ENCODE peak calls at places on chromosomes 11 and 22, in nine cellular contexts. E, H, V, N, U, Y, M, G and K are unnamed samples.

GRCh38 chr22:49719046-49719445 is 108.6 kb downstream of the BRD1 start:
- DNase-seq in U (no peak), H (no peak), G (no peak), Y (no peak), E (no peak), V (no peak), N (no peak), M (no peak), K (peak; percentile 42)

GRCh38 chr22:49155039-49155808 is 672.4 kb downstream of the BRD1 start:
- DNase-seq in G (no peak), U (no peak), N (no peak), V (no peak), M (no peak), H (no peak), E (no peak), Y (no peak), K (no peak)

GRCh38 chr11:65492637-65493366 is 6.0 kb upstream of the MALAT1 start:
- DNase-seq in E (peak; percentile 95), G (peak; percentile 85), M (peak; percentile 59), V (no peak), Y (no peak), U (peak; percentile 92), N (peak; percentile 89), H (no peak), K (no peak)

GRCh38 chr11:15200696-15201095 is 86.0 kb downstream of the INSC start:
- DNase-seq in E (no peak), N (no peak), V (no peak), M (no peak), U (no peak), G (no peak), H (no peak), Y (no peak), K (no peak)

GRCh38 chr11:10599388-10600175 is 31.1 kb upstream of the LYVE1 start:
- DNase-seq in E (peak; percentile 95), N (no peak), M (no peak), H (no peak), V (no peak), G (no peak), Y (no peak), U (no peak), K (peak; percentile 67)

GRCh38 chr11:67464411-67465189 is 4.5 kb downstream of the TMEM134 start:
- DNase-seq in U (peak; percentile 95), M (peak; percentile 71), V (no peak), N (peak; percentile 60), E (peak; percentile 66), Y (peak; percentile 86), G (peak; percentile 93), H (peak; percentile 89), K (no peak)

GRCh38 chr22:16960220-16960883 is 47.7 kb downstream of the GAB4 start:
- DNase-seq in V (no peak), M (no peak), N (no peak), Y (no peak), H (no peak), E (no peak), U (no peak), G (no peak), K (peak; percentile 78)

GRCh38 chr22:17435375-17435774 is 66.1 kb downstream of the CECR2 start:
- DNase-seq in M (no peak), E (no peak), G (no peak), U (no peak), Y (no peak), N (no peak), H (no peak), V (no peak), K (no peak)

GRCh38 chr11:20362481-20362880 is 1.0 kb upstream of the HTATIP2 start:
- DNase-seq in M (no peak), G (no peak), E (no peak), Y (no peak), U (no peak), N (no peak), H (no peak), V (no peak), K (no peak)

GRCh38 chr11:128802358-128802981 is 64.6 kb downstream of the KCNJ1 start:
- DNase-seq in H (no peak), N (peak; percentile 60), Y (peak; percentile 37), U (no peak), V (no peak), G (no peak), M (no peak), E (peak; percentile 53), K (no peak)

GRCh38 chr11:76888989-76889388 is 28.3 kb downstream of the ACER3 start:
- DNase-seq in V (no peak), H (no peak), M (no peak), E (no peak), U (no peak), Y (no peak), N (no peak), G (no peak), K (no peak)

GRCh38 chr11:34313099-34313517 is 44.7 kb downstream of the ABTB2 start:
- DNase-seq in U (no peak), Y (no peak), N (no peak), G (peak; percentile 31), V (no peak), M (no peak), E (no peak), H (no peak), K (no peak)

GRCh38 chr22:43081968-43082367 is 7.2 kb downstream of the TTLL1 start:
- DNase-seq in Y (no peak), M (no peak), H (no peak), V (no peak), G (no peak), E (no peak), N (peak; percentile 35), U (no peak), K (no peak)

GRCh38 chr22:37324340-37325023 is 42.2 kb downstream of the CYTH4 start:
- DNase-seq in Y (no peak), M (no peak), H (no peak), E (no peak), U (peak; percentile 9), N (no peak), G (no peak), V (no peak), K (no peak)

GRCh38 chr11:76627541-76628082 is 42.9 kb downstream of the LRRC32 start:
- DNase-seq in U (peak; percentile 22), H (no peak), N (no peak), V (no peak), G (no peak), Y (no peak), M (no peak), E (no peak), K (no peak)

GRCh38 chr11:77230878-77231605 is 70.4 kb downstream of the GDPD4 start:
- DNase-seq in G (no peak), U (no peak), H (no peak), M (no peak), E (no peak), N (no peak), Y (no peak), V (no peak), K (no peak)

GRCh38 chr22:44456661-44457412 is 41.2 kb downstream of the RTL6 start:
- DNase-seq in H (no peak), E (no peak), G (no peak), V (no peak), M (no peak), U (no peak), Y (no peak), N (no peak), K (peak; percentile 40)

GRCh38 chr22:25488244-25489020 is 76.0 kb upstream of the GRK3 start:
- DNase-seq in G (peak; percentile 79), Y (peak; percentile 41), E (peak; percentile 71), N (peak; percentile 77), M (no peak), H (peak; percentile 4), V (peak; percentile 75), U (no peak), K (no peak)

GRCh38 chr11:130023204-130023603 is 20.6 kb upstream of the PRDM10 start:
- DNase-seq in H (no peak), U (no peak), G (no peak), Y (no peak), E (peak; percentile 31), N (peak; percentile 93), M (no peak), V (peak; percentile 33), K (no peak)

GRCh38 chr11:45165806-45166603 is 19.6 kb downstream of the PRDM11 start:
- DNase-seq in N (no peak), U (no peak), E (no peak), Y (no peak), G (no peak), H (no peak), M (no peak), V (no peak), K (no peak)

GRCh38 chr11:2202900-2203439 is 31.4 kb upstream of the TH start:
- DNase-seq in N (no peak), M (no peak), U (peak; percentile 53), Y (no peak), E (no peak), V (no peak), H (no peak), G (no peak), K (no peak)

GRCh38 chr11:105168457-105168856 is 28.9 kb upstream of the CARD18 start:
- DNase-seq in U (no peak), H (no peak), M (no peak), V (no peak), N (peak; percentile 60), Y (no peak), G (no peak), E (peak; percentile 20), K (no peak)